ENCODE peak calls at places on chromosomes 11 and 22, in seven cellular contexts. M, A, B, Y, U, Z and F are unnamed samples.

GRCh38 chr11:70790671-70791300 is 392.5 kb downstream of the CTTN start:
- DNase-seq in B (no peak), A (no peak), M (no peak), U (no peak), Y (no peak), Z (no peak), F (no peak)

GRCh38 chr11:117230286-117230961 is 1.4 kb downstream of the PCSK7 start:
- DNase-seq in Z (no peak), U (peak), M (no peak), B (no peak), Y (no peak), A (no peak), F (no peak)

GRCh38 chr11:62542750-62543567 is 3.6 kb downstream of the AHNAK start:
- DNase-seq in U (peak), B (peak), A (peak), Z (peak), M (peak), Y (peak), F (peak)

GRCh38 chr11:13358871-13359270 is 81.3 kb downstream of the BMAL1 start:
- DNase-seq in U (no peak), M (no peak), A (no peak), Y (no peak), Z (no peak), B (no peak), F (no peak)

GRCh38 chr11:28289444-28289843 is 181.3 kb downstream of the METTL15 start:
- DNase-seq in Y (no peak), Z (no peak), U (no peak), A (no peak), M (no peak), B (no peak), F (no peak)

GRCh38 chr11:99311870-99312269 is 291.1 kb downstream of the CNTN5 start:
- DNase-seq in Z (no peak), U (no peak), M (no peak), B (no peak), Y (no peak), A (no peak), F (no peak)

GRCh38 chr11:96114178-96115070 is 190.5 kb upstream of the MTMR2 start:
- DNase-seq in U (no peak), Z (no peak), Y (no peak), B (no peak), A (peak), M (no peak), F (peak)

GRCh38 chr22:17770180-17771077 is 3.8 kb downstream of the BID start:
- DNase-seq in A (no peak), Y (no peak), U (no peak), B (no peak), M (no peak), Z (no peak), F (no peak)

GRCh38 chr11:8442301-8442700 is 151.7 kb downstream of the STK33 start:
- DNase-seq in Y (no peak), M (no peak), U (no peak), A (no peak), Z (no peak), B (no peak), F (peak)

GRCh38 chr11:103709366-103709765 is 327.1 kb upstream of the DDI1 start:
- DNase-seq in M (no peak), U (no peak), Z (no peak), B (no peak), Y (peak), A (no peak), F (no peak)

GRCh38 chr22:41687901-41688364 is 734 bp downstream of the SNU13 start:
- DNase-seq in M (no peak), Y (peak), Z (peak), U (no peak), B (no peak), A (no peak), F (peak)